ENCODE peak calls at places on chromosomes 12 and 14, in five cellular contexts. One of them, this sample, is unnamed.
A peak's percentile ranks its signal among the peaks of the same experiment; 100 is the strongest.

GRCh38 chr14:77892381-77892871 is 92.5 kb downstream of the ADCK1 start:
- DNase-seq in fibroblast of the aortic adventitia: peak; percentile 51
- DNase-seq in AG09309: no peak
- DNase-seq in left lung: no peak
- DNase-seq in aorta: no peak
- DNase-seq in this sample: no peak

GRCh38 chr14:90056821-90057220 is 5.0 kb upstream of the KCNK13 start:
- DNase-seq in fibroblast of the aortic adventitia: no peak
- DNase-seq in AG09309: no peak
- DNase-seq in left lung: no peak
- DNase-seq in aorta: no peak
- DNase-seq in this sample: no peak

GRCh38 chr12:89192419-89192818 is 159.9 kb downstream of the DUSP6 start:
- DNase-seq in fibroblast of the aortic adventitia: no peak
- DNase-seq in AG09309: no peak
- DNase-seq in left lung: no peak
- DNase-seq in aorta: no peak
- DNase-seq in this sample: no peak

GRCh38 chr12:110577717-110578521 is 5.2 kb downstream of the PPTC7 start:
- DNase-seq in fibroblast of the aortic adventitia: peak; percentile 89
- DNase-seq in AG09309: peak; percentile 61
- DNase-seq in left lung: no peak
- DNase-seq in aorta: no peak
- DNase-seq in this sample: peak; percentile 59

GRCh38 chr12:117679776-117680175 is 289.0 kb downstream of the KSR2 start:
- DNase-seq in fibroblast of the aortic adventitia: no peak
- DNase-seq in AG09309: peak; percentile 23
- DNase-seq in left lung: no peak
- DNase-seq in aorta: no peak
- DNase-seq in this sample: no peak

GRCh38 chr14:22689186-22689585 is 45.0 kb upstream of the OR6J1 start:
- DNase-seq in fibroblast of the aortic adventitia: peak; percentile 98
- DNase-seq in AG09309: peak; percentile 62
- DNase-seq in left lung: no peak
- DNase-seq in aorta: no peak
- DNase-seq in this sample: peak; percentile 88

GRCh38 chr12:26732010-26732908 is 100.7 kb downstream of the ITPR2 start:
- DNase-seq in fibroblast of the aortic adventitia: no peak
- DNase-seq in AG09309: no peak
- DNase-seq in left lung: no peak
- DNase-seq in aorta: no peak
- DNase-seq in this sample: no peak

GRCh38 chr14:58014778-58015177 is 137.2 kb downstream of the ARMH4 start:
- DNase-seq in fibroblast of the aortic adventitia: no peak
- DNase-seq in AG09309: no peak
- DNase-seq in left lung: no peak
- DNase-seq in aorta: no peak
- DNase-seq in this sample: no peak

GRCh38 chr12:93913845-93914244 is 234.5 kb upstream of the PLXNC1 start:
- DNase-seq in fibroblast of the aortic adventitia: peak; percentile 93
- DNase-seq in AG09309: peak; percentile 79
- DNase-seq in left lung: no peak
- DNase-seq in aorta: no peak
- DNase-seq in this sample: no peak

GRCh38 chr12:14656846-14657245 is 39.6 kb downstream of the GUCY2C start:
- DNase-seq in fibroblast of the aortic adventitia: no peak
- DNase-seq in AG09309: no peak
- DNase-seq in left lung: no peak
- DNase-seq in aorta: no peak
- DNase-seq in this sample: no peak

GRCh38 chr12:3243376-3244084 is 166.4 kb downstream of the TSPAN9 start:
- DNase-seq in fibroblast of the aortic adventitia: no peak
- DNase-seq in AG09309: no peak
- DNase-seq in left lung: no peak
- DNase-seq in aorta: no peak
- DNase-seq in this sample: no peak

GRCh38 chr12:2589381-2589780 is 205.4 kb upstream of the FKBP4 start:
- DNase-seq in fibroblast of the aortic adventitia: no peak
- DNase-seq in AG09309: no peak
- DNase-seq in left lung: no peak
- DNase-seq in aorta: no peak
- DNase-seq in this sample: no peak

GRCh38 chr14:95523818-95524448 is 7.5 kb upstream of the SYNE3 start:
- DNase-seq in fibroblast of the aortic adventitia: peak; percentile 87
- DNase-seq in AG09309: no peak
- DNase-seq in left lung: no peak
- DNase-seq in aorta: no peak
- DNase-seq in this sample: peak; percentile 90

GRCh38 chr12:48818831-48819590 is 715 bp downstream of the CACNB3 start:
- DNase-seq in fibroblast of the aortic adventitia: no peak
- DNase-seq in AG09309: no peak
- DNase-seq in left lung: no peak
- DNase-seq in aorta: no peak
- DNase-seq in this sample: no peak

GRCh38 chr14:104658325-104658712 is 31.1 kb upstream of the INF2 start:
- DNase-seq in fibroblast of the aortic adventitia: no peak
- DNase-seq in AG09309: no peak
- DNase-seq in left lung: no peak
- DNase-seq in aorta: no peak
- DNase-seq in this sample: no peak

GRCh38 chr14:82414853-82415539 is 881.3 kb upstream of the SEL1L start:
- DNase-seq in fibroblast of the aortic adventitia: no peak
- DNase-seq in AG09309: no peak
- DNase-seq in left lung: no peak
- DNase-seq in aorta: no peak
- DNase-seq in this sample: no peak

GRCh38 chr14:74604896-74605295 is 7.1 kb downstream of the LTBP2 start:
- DNase-seq in fibroblast of the aortic adventitia: peak; percentile 64
- DNase-seq in AG09309: no peak
- DNase-seq in left lung: no peak
- DNase-seq in aorta: peak; percentile 80
- DNase-seq in this sample: no peak

GRCh38 chr12:120229583-120230325 is 28.8 kb upstream of the RPLP0 start:
- DNase-seq in fibroblast of the aortic adventitia: peak; percentile 56
- DNase-seq in AG09309: no peak
- DNase-seq in left lung: peak; percentile 47
- DNase-seq in aorta: peak; percentile 49
- DNase-seq in this sample: no peak
- H3K4me3 ChIP-seq in fibroblast of the aortic adventitia: peak overlapping the region; percentile 25
- H3K4me3 ChIP-seq in AG09309: no peak overlapping the region
- H3K4me3 ChIP-seq in left lung: peak overlapping the region; percentile 16
- H3K4me3 ChIP-seq in aorta: no peak overlapping the region
- H3K4me3 ChIP-seq in this sample: peak overlapping the region; percentile 12

GRCh38 chr12:16610743-16611142 is 4.8 kb upstream of the LMO3 start:
- DNase-seq in fibroblast of the aortic adventitia: no peak
- DNase-seq in AG09309: no peak
- DNase-seq in left lung: no peak
- DNase-seq in aorta: no peak
- DNase-seq in this sample: no peak
- H3K4me3 ChIP-seq in fibroblast of the aortic adventitia: no peak overlapping the region
- H3K4me3 ChIP-seq in AG09309: no peak overlapping the region
- H3K4me3 ChIP-seq in left lung: no peak overlapping the region
- H3K4me3 ChIP-seq in aorta: peak overlapping the region; percentile 60
- H3K4me3 ChIP-seq in this sample: no peak overlapping the region

DNA sequence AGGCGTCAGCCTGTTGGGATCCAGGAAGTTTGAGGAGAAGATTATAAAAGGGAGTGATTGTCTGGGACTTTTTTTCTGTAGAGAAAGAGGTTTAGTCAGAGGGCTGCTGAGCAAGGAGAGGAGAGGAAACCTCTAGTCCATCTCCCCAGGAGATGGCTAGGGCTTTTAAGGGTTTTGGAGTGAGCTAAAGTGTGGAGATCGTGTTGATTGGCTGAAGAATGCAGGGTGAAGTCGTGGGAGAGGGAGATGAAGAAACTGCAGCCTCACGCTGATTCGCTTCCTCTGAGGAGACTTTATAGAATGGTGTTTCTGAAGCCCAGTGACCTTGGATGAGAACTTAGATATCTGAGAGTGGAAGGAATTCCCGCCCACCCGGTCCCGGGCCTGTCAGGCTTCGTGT is 193.7 kb upstream of the PWP1 start:
- DNase-seq in fibroblast of the aortic adventitia: peak; percentile 54
- DNase-seq in AG09309: no peak
- DNase-seq in left lung: no peak
- DNase-seq in aorta: no peak
- DNase-seq in this sample: peak; percentile 89
- H3K4me3 ChIP-seq in fibroblast of the aortic adventitia: no peak overlapping the region
- H3K4me3 ChIP-seq in AG09309: no peak overlapping the region
- H3K4me3 ChIP-seq in left lung: no peak overlapping the region
- H3K4me3 ChIP-seq in aorta: no peak overlapping the region
- H3K4me3 ChIP-seq in this sample: no peak overlapping the region

GRCh38 chr14:102479777-102480176 is 29.8 kb downstream of the ANKRD9 start:
- DNase-seq in fibroblast of the aortic adventitia: no peak
- DNase-seq in AG09309: no peak
- DNase-seq in left lung: peak; percentile 83
- DNase-seq in aorta: peak; percentile 53
- DNase-seq in this sample: no peak
- H3K4me3 ChIP-seq in fibroblast of the aortic adventitia: no peak overlapping the region
- H3K4me3 ChIP-seq in AG09309: no peak overlapping the region
- H3K4me3 ChIP-seq in left lung: no peak overlapping the region
- H3K4me3 ChIP-seq in aorta: no peak overlapping the region
- H3K4me3 ChIP-seq in this sample: no peak overlapping the region

GRCh38 chr12:1007994-1008393 is 17.0 kb downstream of the ERC1 start:
- DNase-seq in fibroblast of the aortic adventitia: no peak
- DNase-seq in AG09309: no peak
- DNase-seq in left lung: no peak
- DNase-seq in aorta: no peak
- DNase-seq in this sample: no peak
- H3K4me3 ChIP-seq in fibroblast of the aortic adventitia: no peak overlapping the region
- H3K4me3 ChIP-seq in AG09309: no peak overlapping the region
- H3K4me3 ChIP-seq in left lung: no peak overlapping the region
- H3K4me3 ChIP-seq in aorta: no peak overlapping the region
- H3K4me3 ChIP-seq in this sample: no peak overlapping the region

GRCh38 chr12:65537978-65538377 is 259.5 kb downstream of the MSRB3 start:
- DNase-seq in fibroblast of the aortic adventitia: no peak
- DNase-seq in AG09309: no peak
- DNase-seq in left lung: no peak
- DNase-seq in aorta: no peak
- DNase-seq in this sample: no peak
- H3K4me3 ChIP-seq in fibroblast of the aortic adventitia: no peak overlapping the region
- H3K4me3 ChIP-seq in AG09309: no peak overlapping the region
- H3K4me3 ChIP-seq in left lung: no peak overlapping the region
- H3K4me3 ChIP-seq in aorta: no peak overlapping the region
- H3K4me3 ChIP-seq in this sample: no peak overlapping the region

GRCh38 chr14:68952544-68953535 is 26.3 kb downstream of the ACTN1 start:
- DNase-seq in fibroblast of the aortic adventitia: peak; percentile 92
- DNase-seq in AG09309: no peak
- DNase-seq in left lung: no peak
- DNase-seq in aorta: peak; percentile 62
- DNase-seq in this sample: peak; percentile 57

GRCh38 chr14:68949236-68949965 is 29.7 kb downstream of the ACTN1 start:
- DNase-seq in fibroblast of the aortic adventitia: peak; percentile 48
- DNase-seq in AG09309: no peak
- DNase-seq in left lung: no peak
- DNase-seq in aorta: peak; percentile 52
- DNase-seq in this sample: no peak

GRCh38 chr14:68950111-68950510 is 29.0 kb downstream of the ACTN1 start:
- DNase-seq in fibroblast of the aortic adventitia: peak; percentile 54
- DNase-seq in AG09309: no peak
- DNase-seq in left lung: no peak
- DNase-seq in aorta: peak; percentile 52
- DNase-seq in this sample: peak; percentile 62

GRCh38 chr14:68951051-68951797 is 27.9 kb downstream of the ACTN1 start:
- DNase-seq in fibroblast of the aortic adventitia: peak; percentile 97
- DNase-seq in AG09309: peak; percentile 85
- DNase-seq in left lung: peak; percentile 91
- DNase-seq in aorta: peak; percentile 95
- DNase-seq in this sample: peak; percentile 75

DNA sequence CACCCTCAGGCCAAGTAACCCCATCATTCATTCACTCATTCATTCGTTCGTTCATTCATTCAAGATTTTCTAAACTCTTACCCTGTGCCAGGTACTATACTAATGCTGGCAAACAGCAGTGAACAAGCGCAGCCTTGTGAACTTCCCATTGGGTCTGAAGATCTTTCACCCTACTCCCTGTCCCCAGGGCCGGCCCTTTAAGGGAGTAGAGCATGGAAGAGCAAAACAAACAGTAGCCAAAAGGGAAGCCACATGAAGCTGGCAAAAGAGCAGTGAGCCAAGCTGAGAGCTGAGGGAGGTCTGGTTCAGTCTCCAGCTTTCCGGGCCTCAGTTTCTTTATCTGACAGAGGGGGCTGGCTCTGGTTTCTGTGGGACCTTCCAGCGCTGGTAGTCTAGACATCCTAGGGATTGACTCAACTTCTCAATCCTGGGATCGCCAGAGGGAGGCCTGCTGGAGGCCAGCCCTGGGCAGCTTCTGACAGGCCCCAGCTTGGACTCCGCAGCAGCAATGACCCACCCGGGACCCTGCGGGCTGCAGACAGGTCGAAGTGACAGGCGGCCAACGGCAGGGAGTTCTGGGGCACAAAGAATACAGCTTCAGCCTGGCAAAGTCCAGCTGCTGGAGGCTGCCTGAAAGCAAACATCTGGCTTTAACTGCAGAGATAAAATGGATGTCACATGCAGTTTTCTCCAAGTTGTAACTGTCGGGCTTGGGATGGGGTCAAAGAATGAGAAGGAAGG is 27.1 kb downstream of the ACTN1 start:
- DNase-seq in fibroblast of the aortic adventitia: no peak
- DNase-seq in AG09309: no peak
- DNase-seq in left lung: no peak
- DNase-seq in aorta: peak; percentile 76
- DNase-seq in this sample: no peak
- H3K4me3 ChIP-seq in fibroblast of the aortic adventitia: peak overlapping the region; percentile 43
- H3K4me3 ChIP-seq in AG09309: no peak overlapping the region
- H3K4me3 ChIP-seq in left lung: no peak overlapping the region
- H3K4me3 ChIP-seq in aorta: no peak overlapping the region
- H3K4me3 ChIP-seq in this sample: no peak overlapping the region

GRCh38 chr12:104280703-104281458 is 22.7 kb upstream of the EID3 start:
- DNase-seq in fibroblast of the aortic adventitia: peak; percentile 97
- DNase-seq in AG09309: peak; percentile 87
- DNase-seq in left lung: no peak
- DNase-seq in aorta: no peak
- DNase-seq in this sample: peak; percentile 71
- H3K4me3 ChIP-seq in fibroblast of the aortic adventitia: peak overlapping the region; percentile 45
- H3K4me3 ChIP-seq in AG09309: no peak overlapping the region
- H3K4me3 ChIP-seq in left lung: no peak overlapping the region
- H3K4me3 ChIP-seq in aorta: no peak overlapping the region
- H3K4me3 ChIP-seq in this sample: no peak overlapping the region

GRCh38 chr12:103840399-103840880 is 594 bp downstream of the NT5DC3 start:
- DNase-seq in fibroblast of the aortic adventitia: peak; percentile 18
- DNase-seq in AG09309: no peak
- DNase-seq in left lung: peak; percentile 81
- DNase-seq in aorta: peak; percentile 65
- DNase-seq in this sample: no peak

GRCh38 chr12:103839103-103839502 is 1.9 kb downstream of the NT5DC3 start:
- DNase-seq in fibroblast of the aortic adventitia: peak; percentile 29
- DNase-seq in AG09309: no peak
- DNase-seq in left lung: no peak
- DNase-seq in aorta: no peak
- DNase-seq in this sample: no peak

GRCh38 chr12:103839893-103840292 is 1.1 kb downstream of the NT5DC3 start:
- DNase-seq in fibroblast of the aortic adventitia: no peak
- DNase-seq in AG09309: no peak
- DNase-seq in left lung: no peak
- DNase-seq in aorta: no peak
- DNase-seq in this sample: no peak

GRCh38 chr12:103836345-103836744 is 4.7 kb downstream of the NT5DC3 start:
- DNase-seq in fibroblast of the aortic adventitia: no peak
- DNase-seq in AG09309: no peak
- DNase-seq in left lung: no peak
- DNase-seq in aorta: no peak
- DNase-seq in this sample: no peak

GRCh38 chr12:103838254-103838914 is 2.6 kb downstream of the NT5DC3 start:
- DNase-seq in fibroblast of the aortic adventitia: no peak
- DNase-seq in AG09309: no peak
- DNase-seq in left lung: no peak
- DNase-seq in aorta: no peak
- DNase-seq in this sample: no peak
- H3K4me3 ChIP-seq in fibroblast of the aortic adventitia: no peak overlapping the region
- H3K4me3 ChIP-seq in AG09309: no peak overlapping the region
- H3K4me3 ChIP-seq in left lung: no peak overlapping the region
- H3K4me3 ChIP-seq in aorta: peak overlapping the region; percentile 97
- H3K4me3 ChIP-seq in this sample: no peak overlapping the region

This sample was measured in skeletal muscle cell.